ENCODE peak calls at places on chromosome 2, in eight cellular contexts. L is BE2C; W is NCI-H1105; R is EL; D is activated CD8-positive, alpha-beta memory T cell treated with anti-CD3 and anti-CD28 coated beads for 24 hours; I is NCI-H1436; M is HEK293T; U is stromal cell of bone marrow. A is an unnamed sample.

GRCh38 chr2:223725986-223726970 is 111.1 kb downstream of the AP1S3 start:
- DNase-seq in L (no peak), I (no peak), R (no peak), D (no peak), M (no peak), W (no peak), U (no peak), A (no peak)

GRCh38 chr2:191245869-191246531 is 796 bp downstream of the MYO1B start:
- DNase-seq in U (no peak), L (peak), W (peak), M (peak), R (peak), D (peak), I (peak), A (no peak)

GRCh38 chr2:108369153-108369552 is 8.6 kb upstream of the SULT1C4 start:
- DNase-seq in D (no peak), W (no peak), U (no peak), L (no peak), M (no peak), R (no peak), I (no peak), A (no peak)

GRCh38 chr2:120465012-120465700 is 119.2 kb downstream of the INHBB start:
- DNase-seq in R (no peak), D (no peak), M (no peak), U (no peak), I (no peak), W (no peak), L (no peak), A (no peak)

GRCh38 chr2:124879615-124880014 is 854.5 kb downstream of the CNTNAP5 start:
- DNase-seq in L (no peak), M (no peak), I (no peak), D (no peak), U (no peak), R (no peak), W (no peak), A (no peak)

GRCh38 chr2:180191352-180192124 is 184.4 kb upstream of the CWC22 start:
- DNase-seq in M (no peak), I (no peak), U (no peak), L (no peak), R (peak), W (no peak), D (no peak), A (no peak)

GRCh38 chr2:147352775-147353381 is 492.0 kb upstream of the ACVR2A start:
- DNase-seq in I (no peak), D (no peak), U (no peak), R (no peak), L (no peak), M (no peak), W (no peak), A (no peak)

GRCh38 chr2:61328707-61329251 is 142.1 kb downstream of the USP34 start:
- DNase-seq in I (no peak), L (no peak), D (no peak), R (peak), M (peak), U (no peak), W (no peak), A (no peak)

GRCh38 chr2:9373047-9373446 is 50.3 kb downstream of the ITGB1BP1 start:
- DNase-seq in W (no peak), M (no peak), I (no peak), R (no peak), D (no peak), U (no peak), L (peak), A (no peak)

GRCh38 chr2:37226863-37227262 is 4.5 kb downstream of the CEBPZ start:
- DNase-seq in D (no peak), W (no peak), R (no peak), L (no peak), U (no peak), M (no peak), I (no peak), A (no peak)

GRCh38 chr2:199747427-199747826 is 103.6 kb downstream of the FTCDNL1 start:
- DNase-seq in M (no peak), L (no peak), R (no peak), I (no peak), W (no peak), U (no peak), D (no peak), A (no peak)

GRCh38 chr2:85748948-85749875 is 4.6 kb upstream of the ATOH8 start:
- DNase-seq in W (no peak), M (no peak), U (no peak), R (peak), D (no peak), L (no peak), I (no peak), A (no peak)

GRCh38 chr2:63881208-63881607 is 39.5 kb downstream of the UGP2 start:
- DNase-seq in R (no peak), I (peak), D (no peak), W (no peak), U (no peak), M (no peak), L (no peak), A (no peak)